ENCODE peak calls at places on chromosome 5, in six cellular contexts. E, I, N, P, G and F are unnamed samples.

GRCh38 chr5:113807384-113808053 is 294.0 kb downstream of the YTHDC2 start:
- DNase-seq in E (no peak), P (no peak), G (no peak), I (no peak), N (peak), F (no peak)

GRCh38 chr5:114360816-114361723 is 800 bp upstream of the KCNN2 start:
- DNase-seq in E (no peak), P (peak), G (no peak), I (no peak), N (no peak), F (no peak)

GRCh38 chr5:142779163-142779562 is 9.0 kb downstream of the ARHGAP26 start:
- DNase-seq in G (no peak), E (no peak), N (no peak), I (no peak), P (no peak), F (no peak)

GRCh38 chr5:157476699-157477408 is 16.8 kb downstream of the NIPAL4 start:
- DNase-seq in G (no peak), P (peak), N (peak), I (peak), E (peak), F (no peak)

GRCh38 chr5:163951069-163951468 is 445.6 kb downstream of the MAT2B start:
- DNase-seq in P (no peak), N (no peak), I (no peak), G (no peak), E (no peak), F (no peak)

GRCh38 chr5:97550164-97550563 is 367.1 kb upstream of the RIOK2 start:
- DNase-seq in P (no peak), G (no peak), N (no peak), I (no peak), E (no peak), F (no peak)

GRCh38 chr5:158054388-158055092 is 195.6 kb upstream of the CLINT1 start:
- DNase-seq in G (no peak), N (no peak), P (no peak), E (no peak), I (no peak), F (no peak)

GRCh38 chr5:84430863-84431663 is 46.4 kb upstream of the EDIL3 start:
- DNase-seq in G (no peak), P (no peak), I (no peak), E (no peak), N (no peak), F (no peak)

GRCh38 chr5:124706729-124707361 is 39.6 kb downstream of the ZNF608 start:
- DNase-seq in P (no peak), G (peak), E (peak), I (no peak), N (no peak), F (no peak)

GRCh38 chr5:90111354-90112070 is 298.0 kb downstream of the CETN3 start:
- DNase-seq in E (no peak), G (no peak), I (no peak), N (no peak), P (no peak), F (no peak)

GRCh38 chr5:178323961-178324360 is 91.4 kb upstream of the PHYKPL start:
- DNase-seq in I (no peak), G (no peak), P (no peak), E (no peak), N (peak), F (peak)

GRCh38 chr5:89283758-89284493 is 400.9 kb upstream of the MEF2C start:
- DNase-seq in I (no peak), E (no peak), P (no peak), G (no peak), N (no peak), F (no peak)

GRCh38 chr5:171309526-171310333 is 682 bp downstream of the TLX3 start:
- DNase-seq in I (no peak), E (no peak), G (peak), P (peak), N (no peak), F (peak)

GRCh38 chr5:97009212-97009898 is 73.5 kb downstream of the LNPEP start:
- DNase-seq in G (no peak), P (no peak), I (peak), E (no peak), N (no peak), F (no peak)

GRCh38 chr5:128121679-128122078 is 38.1 kb downstream of the SLC12A2 start:
- DNase-seq in E (no peak), G (peak), I (no peak), N (no peak), P (no peak), F (no peak)

GRCh38 chr5:141878186-141878770 is at the start of gene PCDH1:
- DNase-seq in I (peak), N (no peak), E (no peak), G (peak), P (peak), F (no peak)

GRCh38 chr5:151040211-151040747 is 19.9 kb downstream of the GPX3 start:
- DNase-seq in G (no peak), I (peak), N (no peak), E (peak), P (peak), F (no peak)

GRCh38 chr5:138503487-138504270 is 38.4 kb downstream of the EGR1 start:
- DNase-seq in N (no peak), I (peak), P (peak), E (peak), G (peak), F (no peak)

GRCh38 chr5:117455236-117456233 is 880.9 kb upstream of the SEMA6A start:
- DNase-seq in I (no peak), P (no peak), N (no peak), G (peak), E (peak), F (no peak)

GRCh38 chr5:42268630-42269029 is 154.6 kb upstream of the GHR start:
- DNase-seq in G (no peak), N (no peak), E (no peak), P (no peak), I (no peak), F (no peak)

GRCh38 chr5:117425163-117425562 is 850.5 kb upstream of the SEMA6A start:
- DNase-seq in N (no peak), G (no peak), P (no peak), E (no peak), I (no peak), F (no peak)

GRCh38 chr5:132293066-132293991 is 865 bp upstream of the SLC22A4 start:
- DNase-seq in E (peak), P (peak), G (peak), N (peak), I (peak), F (peak)
- TF ChIP-seq POLR2A in E (peak), P (peak), G (no peak), N (peak), I (no peak), F (no peak)

DNA sequence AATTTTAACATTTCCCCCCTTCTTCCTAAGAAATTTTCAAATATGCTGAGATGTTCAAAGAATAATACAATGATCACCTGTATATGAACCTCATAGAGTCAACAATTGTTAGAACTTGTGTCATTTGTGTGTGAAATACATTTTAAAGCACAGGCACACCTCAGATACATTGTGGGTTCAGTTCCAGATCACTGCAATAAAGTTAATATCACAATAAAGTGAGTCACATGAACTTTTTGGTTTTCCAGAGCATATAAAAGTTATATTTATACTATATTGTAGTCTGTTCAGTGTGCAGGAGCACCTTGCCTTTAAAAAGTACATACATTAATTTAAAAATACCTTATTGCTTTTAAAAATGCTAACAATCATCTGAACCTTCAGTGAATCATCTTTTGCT is 50.0 kb downstream of the MCCC2 start:
- DNase-seq in I (no peak), E (no peak), P (no peak), N (no peak), G (no peak), F (no peak)
- TF ChIP-seq EP300 in I (no peak), E (no peak), P (no peak), N (no peak), G (no peak), F (no peak)

GRCh38 chr5:31661257-31661656 is 22.3 kb downstream of the PDZD2 start:
- DNase-seq in E (no peak), G (no peak), P (no peak), N (no peak), I (no peak), F (no peak)

GRCh38 chr5:31657315-31657714 is 18.4 kb downstream of the PDZD2 start:
- DNase-seq in E (no peak), P (no peak), N (no peak), I (no peak), G (no peak), F (no peak)

GRCh38 chr5:31656806-31657205 is 17.9 kb downstream of the PDZD2 start:
- DNase-seq in E (no peak), G (no peak), P (no peak), N (no peak), I (no peak), F (no peak)

GRCh38 chr5:31651241-31651640 is 12.3 kb downstream of the PDZD2 start:
- DNase-seq in N (no peak), I (no peak), G (no peak), P (no peak), E (no peak), F (no peak)

GRCh38 chr5:31655491-31655890 is 16.6 kb downstream of the PDZD2 start:
- DNase-seq in E (no peak), N (no peak), I (no peak), G (no peak), P (no peak), F (no peak)
- TF ChIP-seq POLR2A in E (no peak), N (no peak), I (no peak), G (no peak), P (no peak), F (no peak)

DNA sequence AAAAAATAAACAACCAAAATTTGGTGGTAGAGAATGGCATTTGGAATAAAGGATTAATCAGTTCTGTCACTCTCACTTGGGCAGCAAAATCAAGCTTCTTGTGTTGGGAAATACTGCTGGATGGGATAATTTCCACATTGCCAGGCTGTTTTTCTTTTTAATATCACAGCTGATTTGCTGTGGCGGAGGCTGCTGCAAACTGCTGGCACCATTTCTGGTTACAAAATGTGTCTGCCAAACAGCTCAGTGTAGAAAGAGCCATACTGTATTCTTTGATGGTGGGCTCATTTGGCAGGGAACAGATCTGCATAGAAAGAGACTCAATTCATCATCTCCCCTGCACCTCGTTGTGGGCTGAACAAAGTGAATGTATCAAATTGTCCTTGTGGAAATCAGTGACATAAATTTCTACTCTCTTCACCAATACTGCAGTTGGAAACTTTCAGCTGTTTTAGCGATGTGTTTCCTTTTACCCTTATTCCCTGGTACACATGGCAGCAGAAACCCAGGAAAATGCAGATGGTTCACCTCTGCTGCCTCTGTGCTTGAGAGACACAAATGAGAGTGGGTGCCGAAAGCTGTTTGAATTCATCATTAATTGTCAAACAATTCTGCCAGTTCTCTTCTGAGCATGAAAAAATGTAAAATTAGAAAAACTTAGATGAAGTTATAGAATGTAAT is 74.8 kb downstream of the HMHB1 start:
- DNase-seq in E (no peak), N (no peak), I (no peak), G (no peak), P (no peak), F (no peak)
- TF ChIP-seq EP300 in E (no peak), N (no peak), I (no peak), G (no peak), P (no peak), F (no peak)

GRCh38 chr5:1881273-1881586 is 1.5 kb downstream of the IRX4 start:
- DNase-seq in P (peak), I (peak), N (no peak), G (no peak), E (no peak), F (no peak)
- TF ChIP-seq POLR2A in P (no peak), I (no peak), N (no peak), G (no peak), E (no peak), F (no peak)

GRCh38 chr5:135631356-135631755 is 52.6 kb upstream of the CXCL14 start:
- DNase-seq in P (no peak), G (no peak), N (no peak), I (no peak), E (no peak), F (no peak)

GRCh38 chr5:135629164-135629563 is 50.4 kb upstream of the CXCL14 start:
- DNase-seq in I (no peak), G (no peak), N (no peak), P (no peak), E (no peak), F (no peak)

GRCh38 chr5:135629666-135630065 is 50.9 kb upstream of the CXCL14 start:
- DNase-seq in I (no peak), E (no peak), G (no peak), P (no peak), N (no peak), F (no peak)

GRCh38 chr5:135635471-135635870 is 56.7 kb upstream of the CXCL14 start:
- DNase-seq in G (no peak), P (no peak), N (no peak), I (no peak), E (no peak), F (no peak)

DNA sequence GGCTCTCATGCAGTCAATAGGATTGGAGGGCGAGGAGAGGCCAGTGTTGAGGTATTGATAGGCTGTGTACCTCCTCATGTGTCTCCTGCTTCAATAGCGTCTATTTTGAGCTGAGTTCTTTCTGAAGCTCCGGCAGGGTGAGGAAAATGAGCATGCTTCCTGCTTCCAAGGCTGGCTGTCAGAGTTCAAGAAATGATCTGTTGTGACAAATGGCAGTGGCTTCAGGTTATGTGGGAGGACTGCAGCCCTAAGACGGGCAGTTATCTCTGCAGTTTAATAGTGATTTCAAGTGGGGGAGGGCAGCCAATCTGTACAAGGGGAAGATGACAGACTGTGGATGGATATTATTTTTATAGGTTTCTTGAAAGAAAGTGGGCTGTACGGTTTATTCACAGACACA is 54.0 kb upstream of the CXCL14 start:
- DNase-seq in I (no peak), P (no peak), E (no peak), G (no peak), N (no peak), F (no peak)
- TF ChIP-seq EP300 in I (no peak), P (no peak), E (no peak), G (no peak), N (no peak), F (no peak)

DNA sequence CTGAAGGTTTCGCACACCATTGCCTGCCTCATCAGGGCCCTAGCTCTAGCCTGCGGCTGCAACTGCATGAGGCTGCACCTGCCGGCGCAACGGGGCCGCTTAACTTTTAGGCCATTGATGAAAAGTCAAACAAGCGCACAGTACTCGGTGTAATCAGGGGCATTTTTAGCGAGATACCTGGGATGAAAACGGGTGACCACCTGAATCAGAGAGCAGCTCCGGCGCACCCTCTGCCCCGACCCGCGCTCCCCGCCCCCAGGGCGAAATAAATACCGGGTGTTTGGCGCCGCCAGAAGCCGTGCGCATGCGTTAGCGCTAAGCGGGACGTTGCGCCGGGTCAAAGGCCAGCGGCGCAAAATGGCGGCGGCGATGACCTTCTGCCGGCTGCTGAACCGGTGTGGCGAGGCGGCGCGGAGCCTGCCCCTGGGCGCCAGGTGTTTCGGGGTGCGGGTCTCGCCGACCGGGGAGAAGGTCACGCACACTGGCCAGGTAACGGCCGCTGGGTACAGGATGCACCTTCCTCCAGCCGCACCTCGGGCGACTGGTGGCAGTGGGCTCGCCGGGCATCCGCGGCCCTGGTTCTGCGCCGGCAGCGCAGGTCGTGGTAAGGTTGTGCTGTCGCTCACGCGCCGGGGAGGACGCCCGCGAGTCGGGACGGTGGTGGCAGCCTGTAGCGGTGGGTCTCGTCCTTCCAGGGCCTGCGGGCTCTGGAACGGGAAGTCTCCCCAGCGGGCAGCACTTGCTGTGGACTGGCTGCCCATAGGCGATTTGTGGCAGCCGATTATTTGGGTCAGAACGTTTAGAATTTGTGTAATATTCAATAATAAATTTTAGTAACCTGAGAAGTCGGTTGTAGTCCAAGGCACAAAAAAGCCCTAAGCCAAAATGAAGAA is at the start of gene NDUFS6:
- DNase-seq in G (peak), I (peak), E (peak), P (peak), N (peak), F (peak)
- TF ChIP-seq POLR2A in G (peak), I (peak), E (no peak), P (peak), N (peak), F (no peak)

GRCh38 chr5:174533127-174533453 is 191.3 kb upstream of the MSX2 start:
- DNase-seq in P (peak), G (no peak), I (no peak), N (no peak), E (no peak), F (no peak)
- TF ChIP-seq EP300 in P (no peak), G (no peak), I (no peak), N (no peak), E (no peak), F (no peak)

GRCh38 chr5:134113572-134113907 is 941 bp upstream of the TCF7 start:
- DNase-seq in N (no peak), E (no peak), G (no peak), P (no peak), I (no peak), F (no peak)
- TF ChIP-seq POLR2A in N (no peak), E (no peak), G (no peak), P (no peak), I (no peak), F (no peak)

GRCh38 chr5:159773062-159773924 is 143.0 kb upstream of the ADRA1B start:
- DNase-seq in I (peak), G (peak), N (peak), E (no peak), P (peak), F (peak)
- TF ChIP-seq EP300 in I (no peak), G (no peak), N (no peak), E (no peak), P (no peak), F (no peak)